ENCODE peak calls at places on chromosomes 4 and X, in six cellular contexts. E, H, G, Q, P and J are unnamed samples.
A peak's percentile ranks its signal among the peaks of the same experiment; 100 is the strongest.

GRCh38 chr4:125265846-125266245 is 48.9 kb upstream of the FAT4 start:
- DNase-seq in E (no peak), H (peak; percentile 54), G (no peak), Q (no peak), P (peak; percentile 51), J (no peak)

GRCh38 chr4:813900-814299 is 12.0 kb downstream of the CPLX1 start:
- DNase-seq in E (peak; percentile 60), H (no peak), G (no peak), Q (no peak), P (no peak), J (peak; percentile 39)

GRCh38 chrX:109389917-109390316 is 92.0 kb downstream of the GUCY2F start:
- DNase-seq in E (no peak), H (no peak), G (no peak), Q (no peak), P (no peak), J (no peak)

GRCh38 chrX:74232859-74233258 is 71.1 kb upstream of the ZCCHC13 start:
- DNase-seq in E (peak; percentile 13), H (no peak), G (no peak), Q (no peak), P (no peak), J (no peak)

GRCh38 chr4:188976644-188977115 is 837.4 kb downstream of the TRIML1 start:
- DNase-seq in E (peak; percentile 84), H (no peak), G (peak; percentile 87), Q (no peak), P (no peak), J (no peak)

GRCh38 chr4:172129593-172129992 is 316.4 kb downstream of the GALNTL6 start:
- DNase-seq in E (no peak), H (no peak), G (no peak), Q (no peak), P (no peak), J (no peak)

GRCh38 chr4:137981277-137981676 is 260.9 kb downstream of the SLC7A11 start:
- DNase-seq in E (no peak), H (no peak), G (no peak), Q (no peak), P (no peak), J (no peak)

GRCh38 chrX:23292979-23293651 is 41.5 kb upstream of the PTCHD1 start:
- DNase-seq in E (peak; percentile 3), H (no peak), G (no peak), Q (no peak), P (no peak), J (no peak)

GRCh38 chr4:8320386-8320750 is 50.8 kb downstream of the HTRA3 start:
- DNase-seq in E (peak; percentile 68), H (no peak), G (no peak), Q (no peak), P (no peak), J (no peak)

GRCh38 chrX:120549483-120550452 is 11.0 kb downstream of the CUL4B start:
- DNase-seq in E (no peak), H (no peak), G (no peak), Q (no peak), P (no peak), J (no peak)
- H3K27ac ChIP-seq in E (no peak overlapping the region), H (peak overlapping the region; percentile 37), G (no peak overlapping the region), Q (peak overlapping the region; percentile 6), P (no peak overlapping the region), J (no peak overlapping the region)

DNA sequence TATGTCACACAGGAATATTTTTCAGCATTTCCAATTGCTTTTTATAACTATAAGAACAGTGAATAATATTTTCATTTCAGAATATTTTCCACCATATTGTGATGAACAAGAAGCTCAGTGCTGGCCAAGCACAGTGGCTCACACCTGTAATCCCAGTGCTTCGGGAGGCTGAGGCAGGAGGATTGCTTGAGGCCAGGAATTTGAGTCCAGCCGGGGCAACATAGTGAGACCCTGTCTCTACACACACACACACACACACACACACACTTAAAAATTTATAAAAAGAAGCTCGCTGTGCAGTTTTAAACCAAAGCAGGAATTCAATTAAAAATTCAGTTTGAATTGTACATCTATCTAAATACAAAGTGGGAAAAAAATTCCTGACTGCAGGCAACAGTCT is 3.2 kb downstream of the ZFYVE28 start:
- DNase-seq in E (no peak), H (peak; percentile 3), G (no peak), Q (no peak), P (peak; percentile 7), J (no peak)
- H3K27ac ChIP-seq in E (no peak overlapping the region), H (no peak overlapping the region), G (no peak overlapping the region), Q (no peak overlapping the region), P (no peak overlapping the region), J (no peak overlapping the region)

DNA sequence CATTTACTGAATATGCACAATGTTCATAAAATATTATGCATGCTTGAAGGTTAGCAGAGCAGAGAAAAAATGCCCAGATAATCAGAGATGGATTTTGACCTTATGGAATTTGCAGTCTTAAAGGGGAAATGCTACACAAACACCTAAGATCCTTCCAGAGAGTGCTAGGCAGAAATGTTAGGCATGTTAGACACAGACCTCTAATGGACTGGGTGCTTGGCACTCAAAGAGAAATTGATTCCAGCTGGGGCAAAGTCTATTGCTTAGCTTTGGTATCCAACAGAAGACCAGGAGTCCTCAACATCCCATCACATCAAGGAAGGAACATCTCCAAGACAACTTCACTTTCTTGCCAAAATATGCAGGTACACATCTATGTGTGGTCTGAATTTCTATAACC is 32.1 kb upstream of the PPARGC1A start:
- DNase-seq in E (no peak), H (no peak), G (no peak), Q (no peak), P (no peak), J (no peak)
- H3K27ac ChIP-seq in E (no peak overlapping the region), H (no peak overlapping the region), G (no peak overlapping the region), Q (no peak overlapping the region), P (peak overlapping the region; percentile 86), J (no peak overlapping the region)

GRCh38 chr4:41658106-41658505 is 90.4 kb downstream of the PHOX2B start:
- DNase-seq in E (peak; percentile 3), H (no peak), G (no peak), Q (no peak), P (no peak), J (no peak)
- H3K27ac ChIP-seq in E (no peak overlapping the region), H (no peak overlapping the region), G (no peak overlapping the region), Q (no peak overlapping the region), P (no peak overlapping the region), J (no peak overlapping the region)

GRCh38 chr4:38223306-38223705 is 263.1 kb downstream of the PTTG2 start:
- DNase-seq in E (no peak), H (no peak), G (no peak), Q (no peak), P (no peak), J (no peak)
- H3K27ac ChIP-seq in E (no peak overlapping the region), H (no peak overlapping the region), G (no peak overlapping the region), Q (peak overlapping the region; percentile 67), P (no peak overlapping the region), J (no peak overlapping the region)